ENCODE peak calls at places on chromosomes 7 and 10, in eight cellular contexts. Q is neural progenitor cell, A is A549, Y is right atrium auricular region, C is H9, N is OCI-LY7, I is aorta, X is GM23248. T is an unnamed sample.
A peak's percentile ranks its signal among the peaks of the same experiment; 100 is the strongest.

GRCh38 chr7:143288836-143289235 is 685 bp downstream of the CASP2 start:
- DNase-seq in Q (peak; percentile 16), A (peak; percentile 23), Y (no peak), C (no peak), N (peak; percentile 19), I (no peak), X (peak; percentile 70), T (no peak)

GRCh38 chr7:44398953-44399574 is 73.7 kb upstream of the CAMK2B start:
- DNase-seq in Q (no peak), A (no peak), Y (no peak), C (no peak), N (no peak), I (no peak), X (no peak), T (no peak)

GRCh38 chr7:90626011-90626410 is 29.9 kb downstream of the CDK14 start:
- DNase-seq in Q (no peak), A (no peak), Y (no peak), C (no peak), N (no peak), I (no peak), X (peak; percentile 36), T (no peak)

GRCh38 chr10:79131730-79132644 is 63.2 kb downstream of the ZMIZ1 start:
- DNase-seq in Q (no peak), A (no peak), Y (no peak), C (no peak), N (peak; percentile 24), I (no peak), X (no peak), T (no peak)

GRCh38 chr10:24215193-24215592 is 6.3 kb downstream of the KIAA1217 start:
- DNase-seq in Q (no peak), A (no peak), Y (no peak), C (no peak), N (no peak), I (no peak), X (peak; percentile 7), T (no peak)

GRCh38 chr10:76080406-76080805 is 649.0 kb downstream of the LRMDA start:
- DNase-seq in Q (no peak), A (no peak), Y (no peak), C (no peak), N (no peak), I (no peak), X (peak; percentile 39), T (no peak)

GRCh38 chr7:2523941-2524807 is 4.6 kb downstream of the LFNG start:
- DNase-seq in Q (peak; percentile 98), A (peak; percentile 44), Y (peak; percentile 85), C (peak; percentile 79), N (no peak), I (peak; percentile 90), X (peak; percentile 61), T (peak; percentile 94)

GRCh38 chr7:1667566-1668485 is 2.3 kb upstream of the ELFN1 start:
- DNase-seq in Q (peak; percentile 78), A (no peak), Y (no peak), C (peak; percentile 41), N (no peak), I (peak; percentile 77), X (no peak), T (peak; percentile 57)

GRCh38 chr10:75904499-75905283 is 473.3 kb downstream of the LRMDA start:
- DNase-seq in Q (peak; percentile 43), A (no peak), Y (no peak), C (no peak), N (no peak), I (no peak), X (no peak), T (no peak)

GRCh38 chr10:29692121-29692539 is 57.4 kb upstream of the SVIL start:
- DNase-seq in Q (no peak), A (no peak), Y (no peak), C (no peak), N (no peak), I (no peak), X (peak; percentile 49), T (no peak)

GRCh38 chr7:1758859-1759521 is 88.9 kb downstream of the ELFN1 start:
- DNase-seq in Q (no peak), A (no peak), Y (no peak), C (no peak), N (no peak), I (peak; percentile 70), X (no peak), T (peak; percentile 46)

GRCh38 chr10:103171278-103171677 is 21.8 kb downstream of the NT5C2 start:
- DNase-seq in Q (no peak), A (no peak), Y (no peak), C (no peak), N (no peak), I (no peak), X (no peak), T (no peak)

GRCh38 chr7:33788493-33788892 is 116.8 kb upstream of the BMPER start:
- DNase-seq in Q (no peak), A (no peak), Y (no peak), C (no peak), N (no peak), I (no peak), X (no peak), T (no peak)

GRCh38 chr10:111874586-111874985 is 309.0 kb downstream of the GPAM start:
- DNase-seq in Q (no peak), A (no peak), Y (no peak), C (no peak), N (no peak), I (no peak), X (peak; percentile 13), T (no peak)

GRCh38 chr7:92925876-92926696 is 89.7 kb upstream of the CDK6 start:
- DNase-seq in Q (peak; percentile 83), A (no peak), Y (no peak), C (peak; percentile 78), N (no peak), I (no peak), X (no peak), T (no peak)

GRCh38 chr7:106890952-106891351 is 25.9 kb downstream of the PIK3CG start:
- DNase-seq in Q (no peak), A (no peak), Y (no peak), C (no peak), N (no peak), I (no peak), X (no peak), T (no peak)
- H3K4me1 ChIP-seq in Q (no peaks in the 10 kb centered on the region), A (no peaks in the 10 kb centered on the region), Y (no peaks in the 10 kb centered on the region), C (no peaks in the 10 kb centered on the region), N (peaks cover 46% of the 10 kb centered on the region), I (no peaks in the 10 kb centered on the region), X (no peaks in the 10 kb centered on the region), T (no peaks in the 10 kb centered on the region)

DNA sequence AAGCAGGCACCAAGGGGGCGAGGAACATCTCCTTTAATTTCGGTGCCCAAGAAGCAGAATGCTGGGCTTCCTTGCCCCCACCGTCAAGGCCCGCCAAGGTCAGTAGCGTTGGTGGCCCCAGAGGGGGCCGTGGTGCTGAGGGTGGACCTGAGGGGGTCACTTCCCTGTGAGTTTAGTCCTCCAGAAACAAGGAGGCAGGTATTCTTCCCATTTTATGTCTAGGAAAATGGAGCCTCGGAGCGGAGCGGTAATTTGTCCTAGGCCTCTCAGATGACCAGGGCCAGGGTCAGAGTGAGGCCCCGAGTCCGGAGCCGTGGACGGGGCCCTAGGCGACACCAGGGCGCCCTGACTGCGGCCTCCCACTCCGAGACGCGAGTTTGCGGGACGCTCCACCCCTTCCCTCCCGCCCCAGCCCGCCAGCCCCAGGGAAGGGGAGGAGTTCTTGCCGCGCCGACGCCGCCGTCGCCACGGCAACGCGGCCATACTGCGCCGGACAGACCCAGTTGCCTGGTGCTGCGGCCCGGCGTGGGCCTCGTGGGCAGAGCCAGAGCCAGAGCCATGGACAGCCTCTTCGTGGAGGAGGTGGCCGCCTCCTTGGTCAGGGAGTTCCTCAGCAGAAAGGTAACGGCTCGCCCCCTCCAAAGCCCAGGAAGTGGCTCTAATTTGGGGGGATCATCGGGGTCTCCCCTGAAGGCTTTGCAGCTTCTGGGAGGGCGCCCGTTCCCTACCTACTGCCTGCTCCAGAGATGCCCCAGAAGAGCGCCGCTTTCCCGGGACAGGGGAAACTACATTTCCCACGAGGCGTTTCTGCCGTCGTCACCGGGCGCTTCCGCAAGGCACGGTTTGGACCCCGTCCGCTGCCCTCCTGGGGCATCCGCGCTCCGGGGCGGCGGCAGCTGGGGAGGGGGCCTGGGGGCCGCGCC is at the start of gene MINDY4:
- DNase-seq in Q (peak; percentile 91), A (peak; percentile 87), Y (peak; percentile 88), C (peak; percentile 87), N (no peak), I (peak; percentile 95), X (peak; percentile 85), T (peak; percentile 91)
- H3K4me1 ChIP-seq in Q (peaks cover 3% of the 10 kb centered on the region), A (peaks cover 9% of the 10 kb centered on the region), Y (peaks cover 15% of the 10 kb centered on the region), C (no peaks in the 10 kb centered on the region), N (no peaks in the 10 kb centered on the region), I (no peaks in the 10 kb centered on the region), X (no peaks in the 10 kb centered on the region), T (peaks cover 20% of the 10 kb centered on the region)

GRCh38 chr7:98700533-98700932 is 83.4 kb downstream of the NPTX2 start:
- DNase-seq in Q (no peak), A (no peak), Y (no peak), C (no peak), N (no peak), I (no peak), X (no peak), T (no peak)

GRCh38 chr7:98697083-98697482 is 80.0 kb downstream of the NPTX2 start:
- DNase-seq in Q (no peak), A (no peak), Y (no peak), C (no peak), N (no peak), I (no peak), X (no peak), T (no peak)

GRCh38 chr7:98701372-98701771 is 84.3 kb downstream of the NPTX2 start:
- DNase-seq in Q (no peak), A (no peak), Y (no peak), C (no peak), N (peak; percentile 60), I (no peak), X (no peak), T (no peak)

GRCh38 chr7:98702021-98702420 is 84.9 kb downstream of the NPTX2 start:
- DNase-seq in Q (no peak), A (no peak), Y (no peak), C (no peak), N (peak; percentile 91), I (no peak), X (no peak), T (no peak)

DNA sequence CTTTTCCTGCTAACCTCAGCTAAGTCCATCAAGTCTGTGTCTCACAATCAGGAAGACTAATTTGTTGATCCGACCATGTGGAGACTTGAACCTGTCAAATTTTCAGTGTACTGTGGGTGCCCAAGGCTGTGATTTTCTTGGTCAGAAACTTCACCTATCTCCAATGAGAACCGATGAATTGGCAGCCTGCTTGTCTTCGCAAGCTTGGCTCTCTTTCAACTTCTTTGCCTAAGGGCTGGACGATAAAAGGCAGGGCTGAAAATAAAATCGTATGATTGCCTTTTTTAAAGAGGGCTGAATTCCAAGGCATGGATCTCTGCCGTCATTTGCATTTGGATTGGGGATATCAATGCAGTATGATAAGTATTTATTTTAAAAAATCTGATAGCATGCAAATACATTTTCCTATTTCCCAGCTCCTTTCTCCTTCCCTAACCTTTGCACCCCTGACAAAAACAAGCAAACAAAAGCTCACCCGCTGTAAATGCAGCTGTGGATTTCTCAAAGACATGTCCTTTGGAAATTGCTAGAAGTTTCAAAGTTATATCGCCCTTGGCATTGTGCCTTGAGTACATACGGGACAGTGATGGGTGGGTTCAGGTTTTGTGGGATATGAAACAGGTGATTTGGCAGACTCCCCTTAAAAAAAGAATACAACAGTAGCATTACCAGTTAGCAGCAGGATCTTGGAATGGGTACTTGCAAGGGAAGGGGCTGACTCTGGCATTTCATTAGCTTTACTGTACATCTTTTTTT is 80.6 kb downstream of the NPTX2 start:
- DNase-seq in Q (no peak), A (no peak), Y (no peak), C (no peak), N (no peak), I (no peak), X (no peak), T (no peak)
- H3K4me1 ChIP-seq in Q (no peaks in the 10 kb centered on the region), A (no peaks in the 10 kb centered on the region), Y (no peaks in the 10 kb centered on the region), C (no peaks in the 10 kb centered on the region), N (peaks cover 42% of the 10 kb centered on the region), I (no peaks in the 10 kb centered on the region), X (no peaks in the 10 kb centered on the region), T (no peaks in the 10 kb centered on the region)

GRCh38 chr10:69398466-69398865 is 18.3 kb downstream of the TACR2 start:
- DNase-seq in Q (no peak), A (no peak), Y (no peak), C (no peak), N (no peak), I (no peak), X (no peak), T (no peak)
- H3K4me1 ChIP-seq in Q (no peaks in the 10 kb centered on the region), A (no peaks in the 10 kb centered on the region), Y (peaks cover 27% of the 10 kb centered on the region), C (no peaks in the 10 kb centered on the region), N (no peaks in the 10 kb centered on the region), I (no peaks in the 10 kb centered on the region), X (peaks cover 13% of the 10 kb centered on the region), T (no peaks in the 10 kb centered on the region)

T was measured in upper lobe of right lung.